ENCODE peak calls at places on chromosomes 16 and 17, in four cellular contexts. S is MM.1S, N is left lung, T is ovary. D is an unnamed sample.
A peak's percentile ranks its signal among the peaks of the same experiment; 100 is the strongest.

GRCh38 chr16:56547120-56547948 is 17.5 kb upstream of the MT4 start:
- DNase-seq in S (peak; percentile 42), T (no peak), N (no peak), D (no peak)

GRCh38 chr16:23248261-23249194 is 53.6 kb upstream of the SCNN1B start:
- DNase-seq in N (no peak), T (no peak), S (no peak), D (no peak)

GRCh38 chr17:81513669-81514484 is 1.3 kb upstream of the ACTG1 start:
- DNase-seq in S (peak; percentile 45), N (peak; percentile 72), T (peak; percentile 72), D (no peak)

GRCh38 chr17:61508912-61509311 is 56.7 kb downstream of the TBX4 start:
- DNase-seq in N (no peak), S (no peak), T (no peak), D (no peak)

GRCh38 chr16:86075488-86075785 is 176.5 kb downstream of the IRF8 start:
- DNase-seq in T (no peak), N (peak; percentile 22), S (no peak), D (no peak)

GRCh38 chr16:67268136-67268579 is 11.2 kb upstream of the PLEKHG4 start:
- DNase-seq in S (no peak), N (peak; percentile 84), T (no peak), D (no peak)

GRCh38 chr17:63447688-63448005 is 1.5 kb upstream of the CYB561 start:
- DNase-seq in N (no peak), T (no peak), S (no peak), D (no peak)

GRCh38 chr17:77427471-77427991 is 286.8 kb downstream of the SEC14L1 start:
- DNase-seq in S (no peak), N (no peak), T (peak; percentile 85), D (peak; percentile 67)

GRCh38 chr17:67280279-67280678 is 35.3 kb upstream of the HELZ start:
- DNase-seq in N (no peak), T (no peak), S (no peak), D (no peak)

GRCh38 chr16:77682586-77682985 is 39.7 kb upstream of the NUDT7 start:
- DNase-seq in T (no peak), N (no peak), S (no peak), D (no peak)

GRCh38 chr17:28728364-28729200 is at the start of gene NEK8:
- DNase-seq in S (peak; percentile 92), T (peak; percentile 97), N (peak; percentile 97), D (peak; percentile 98)

GRCh38 chr17:28726912-28727726 is 1.1 kb upstream of the TLCD1 start:
- DNase-seq in S (peak; percentile 96), T (peak; percentile 96), N (peak; percentile 95), D (peak; percentile 90)

GRCh38 chr17:28726396-28726911 is 421 bp upstream of the TLCD1 start:
- DNase-seq in S (peak; percentile 70), N (peak; percentile 82), T (no peak), D (no peak)

GRCh38 chr17:28725660-28726395 is at the start of gene TLCD1:
- DNase-seq in S (peak; percentile 70), T (peak; percentile 68), N (peak; percentile 79), D (no peak)

GRCh38 chr17:28727727-28728363 is 743 bp upstream of the NEK8 start:
- DNase-seq in T (peak; percentile 68), S (peak; percentile 94), N (peak; percentile 71), D (no peak)
- TF ChIP-seq CTCF in T (peak; percentile 16), S (peak; percentile 48), N (peak; percentile 14), D (peak; percentile 22)

DNA sequence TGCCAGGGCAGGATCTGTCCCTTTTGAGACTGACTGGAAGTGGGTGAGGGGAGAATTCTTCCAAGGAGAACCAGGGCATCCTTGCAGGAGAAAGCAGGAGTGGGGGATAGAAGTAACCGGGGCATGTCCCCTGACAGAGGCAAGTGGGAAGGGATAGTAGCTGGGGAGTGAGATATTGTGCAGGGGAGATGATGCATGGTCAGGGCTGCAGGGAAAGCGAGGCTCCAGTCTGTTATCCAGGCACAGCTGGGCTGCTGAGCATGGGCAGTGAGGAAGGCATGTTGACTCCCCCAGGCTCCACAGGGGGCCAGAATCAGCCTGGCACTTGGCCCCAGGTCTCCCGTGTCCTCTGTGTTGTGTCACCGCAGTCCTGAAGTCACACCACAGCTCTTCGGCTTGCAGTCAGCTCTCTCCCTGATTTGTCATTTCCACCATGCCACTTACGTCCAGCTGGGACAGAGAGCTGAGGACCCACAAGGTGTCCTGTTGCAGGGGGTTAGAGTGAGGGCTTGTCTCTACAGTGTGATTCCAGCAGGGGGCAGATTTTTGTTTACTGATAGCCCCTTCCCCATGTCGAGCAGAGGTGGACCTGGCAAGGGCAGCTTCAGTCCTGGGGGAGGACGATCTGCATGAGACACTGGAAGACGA is 40.9 kb downstream of the B9D1 start:
- DNase-seq in N (no peak), T (no peak), S (no peak), D (no peak)
- TF ChIP-seq CTCF in N (no peak), T (no peak), S (peak; percentile 26), D (no peak)

GRCh38 chr17:64535357-64535756 is 28.6 kb downstream of the CEP95 start:
- DNase-seq in N (no peak), T (no peak), S (no peak), D (no peak)

GRCh38 chr17:64532409-64532808 is 25.6 kb downstream of the CEP95 start:
- DNase-seq in N (no peak), T (no peak), S (no peak), D (no peak)

GRCh38 chr17:64533784-64534183 is 27.0 kb downstream of the CEP95 start:
- DNase-seq in N (no peak), T (no peak), S (no peak), D (no peak)

GRCh38 chr17:64531955-64532371 is 25.2 kb downstream of the CEP95 start:
- DNase-seq in T (no peak), S (no peak), N (no peak), D (no peak)

GRCh38 chr17:64534187-64534586 is 27.4 kb downstream of the CEP95 start:
- DNase-seq in T (no peak), S (no peak), N (no peak), D (no peak)
- TF ChIP-seq CTCF in T (no peak), S (no peak), N (no peak), D (no peak)

DNA sequence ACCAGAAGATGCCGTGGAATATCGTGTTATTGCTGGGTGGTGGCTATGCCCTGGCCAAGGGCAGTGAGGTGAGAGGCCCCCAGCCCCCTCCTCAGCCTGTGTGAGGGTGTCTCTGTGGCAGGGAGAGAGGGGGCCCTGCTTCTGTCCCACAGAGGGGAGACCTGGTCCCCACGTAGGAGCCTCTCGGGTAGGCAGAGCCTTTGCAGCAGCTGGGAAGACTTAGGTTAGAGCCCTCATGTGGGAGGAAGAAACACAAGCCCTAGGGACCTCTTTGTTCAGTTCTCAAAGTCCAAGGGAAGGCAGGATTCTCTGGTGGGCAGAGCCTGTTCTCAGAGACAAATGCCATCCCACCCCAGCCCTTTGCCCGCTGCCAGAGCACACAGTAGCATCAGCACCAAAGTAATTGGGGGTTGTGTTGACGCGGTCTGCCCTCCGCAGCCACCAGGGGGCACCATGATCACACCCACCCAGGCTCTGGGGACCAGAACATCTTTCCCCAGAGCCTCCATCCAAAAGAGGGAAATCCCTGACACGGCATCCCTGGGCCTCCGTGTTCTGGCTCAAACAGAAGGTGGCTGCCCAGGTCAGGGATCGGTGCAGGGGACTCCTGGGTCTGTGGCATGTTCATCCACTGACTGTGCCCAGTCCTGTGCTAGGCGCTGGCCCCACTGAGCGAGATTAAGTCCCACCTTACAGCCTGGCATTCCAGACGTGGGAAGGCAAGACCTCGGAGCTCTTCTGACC is 11.5 kb upstream of the FOXN1 start:
- DNase-seq in N (peak; percentile 77), S (peak; percentile 53), T (peak; percentile 76), D (peak; percentile 68)
- TF ChIP-seq CTCF in N (peak; percentile 84), S (peak; percentile 91), T (peak; percentile 45), D (peak; percentile 94)

DNA sequence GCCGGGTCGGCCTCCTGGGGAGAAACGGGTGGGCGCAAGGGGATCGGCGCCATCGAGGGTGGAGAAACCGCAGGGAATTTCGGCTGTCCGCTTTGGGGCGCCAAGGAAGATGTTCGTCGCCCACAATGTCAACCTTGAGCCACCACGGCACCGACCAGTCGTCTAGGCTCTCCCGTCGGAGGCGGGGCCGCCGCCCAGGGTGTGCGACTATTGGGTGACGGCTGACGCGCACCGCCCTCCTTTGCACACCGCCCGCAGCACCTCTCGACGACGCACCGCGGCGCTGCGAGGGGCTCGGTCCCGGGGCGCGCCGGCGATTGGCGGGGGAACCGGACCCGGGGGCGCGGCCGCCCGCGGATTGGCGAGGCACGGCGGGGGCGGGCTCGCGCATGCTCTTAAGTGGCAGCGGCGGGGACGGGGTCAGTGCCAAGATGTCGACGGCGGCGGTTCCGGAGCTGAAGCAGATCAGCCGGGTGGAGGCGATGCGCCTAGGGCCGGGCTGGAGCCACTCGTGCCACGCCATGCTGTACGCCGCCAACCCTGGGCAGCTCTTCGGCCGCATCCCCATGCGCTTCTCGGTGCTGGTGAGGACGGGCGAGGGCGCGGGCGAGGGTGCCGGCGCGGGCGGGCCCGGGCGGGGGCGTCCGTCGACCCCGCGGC is at the start of gene NUDT16L1:
- DNase-seq in N (peak; percentile 96), T (peak; percentile 97), S (peak; percentile 97), D (peak; percentile 92)
- TF ChIP-seq CTCF in N (no peak), T (peak; percentile 66), S (peak; percentile 12), D (peak; percentile 27)

GRCh38 chr17:15092762-15093161 is 172.4 kb downstream of the PMP22 start:
- DNase-seq in T (no peak), S (no peak), N (no peak), D (no peak)

GRCh38 chr17:15090533-15090932 is 174.6 kb downstream of the PMP22 start:
- DNase-seq in N (no peak), T (no peak), S (no peak), D (no peak)

GRCh38 chr17:15087946-15088345 is 177.2 kb downstream of the PMP22 start:
- DNase-seq in N (no peak), T (no peak), S (no peak), D (no peak)

GRCh38 chr17:15092261-15092660 is 172.9 kb downstream of the PMP22 start:
- DNase-seq in T (no peak), N (no peak), S (no peak), D (no peak)

GRCh38 chr17:15091825-15092224 is 173.3 kb downstream of the PMP22 start:
- DNase-seq in N (no peak), T (no peak), S (no peak), D (no peak)
- TF ChIP-seq CTCF in N (no peak), T (no peak), S (no peak), D (no peak)

GRCh38 chr17:41417576-41418015 is 6.8 kb downstream of the KRT37 start:
- DNase-seq in N (no peak), T (no peak), S (peak; percentile 29), D (no peak)
- TF ChIP-seq CTCF in N (peak; percentile 14), T (no peak), S (peak; percentile 57), D (peak; percentile 63)

DNA sequence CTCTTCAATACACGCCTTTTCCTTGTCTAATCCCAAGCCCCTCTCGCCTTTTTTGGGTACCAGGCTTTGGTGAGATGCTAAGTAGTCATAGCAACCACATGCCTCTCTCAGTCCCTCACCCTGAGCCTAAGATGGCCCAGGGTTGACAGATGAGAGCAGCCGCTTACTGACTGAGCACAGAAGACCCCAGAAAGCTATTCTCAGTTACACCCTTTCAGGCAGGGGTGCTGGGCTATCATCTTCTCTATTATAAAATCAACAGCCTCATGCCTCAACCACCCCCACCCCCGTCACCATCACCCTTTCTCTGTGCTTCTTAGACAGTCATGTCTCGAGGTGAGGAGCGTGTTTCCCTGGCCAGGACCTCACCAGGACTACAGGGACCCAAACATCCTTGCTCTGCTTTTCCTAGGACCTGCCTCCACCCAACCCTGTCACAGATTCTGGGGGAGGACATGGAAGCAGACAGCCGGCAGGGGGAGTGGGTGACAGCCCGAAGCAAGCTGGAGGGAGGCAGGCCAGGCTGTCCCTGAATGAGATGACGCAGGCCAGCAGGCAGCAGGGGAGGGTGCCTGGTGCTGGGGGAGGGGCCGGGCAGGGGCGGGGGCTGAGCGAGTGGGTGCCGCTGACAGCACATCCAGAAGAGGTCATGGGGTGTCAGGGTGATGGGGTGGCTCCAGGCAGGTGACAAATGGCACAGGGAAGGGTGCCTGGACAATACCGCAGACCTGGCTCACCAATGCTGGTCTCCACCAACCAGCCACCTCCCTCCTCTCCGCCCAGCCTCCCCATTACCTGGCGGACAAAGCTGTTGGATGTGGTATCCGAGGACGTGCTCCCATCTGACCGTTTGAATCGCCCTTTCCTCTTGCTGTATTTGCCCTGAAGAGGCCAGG is 3.1 kb downstream of the CACNB1 start:
- DNase-seq in S (no peak), N (peak; percentile 64), T (no peak), D (no peak)
- TF ChIP-seq CTCF in S (no peak), N (peak; percentile 21), T (no peak), D (no peak)

D was measured in CD14-positive monocyte.